ENCODE peak calls at places on chromosome 17, in ten cellular contexts. One of them, this sample, is unnamed.

GRCh38 chr17:38914741-38915638 is 10.4 kb upstream of the LASP1NB start:
- DNase-seq in activated B cell treated with CpG ODN at 0.5 μM for 24 hours: peak
- DNase-seq in WERI-Rb-1: no peak
- DNase-seq in A549: peak
- DNase-seq in cardiac muscle cell: no peak
- DNase-seq in AG09309: no peak
- DNase-seq in upper lobe of left lung: no peak
- DNase-seq in cardiac fibroblast: no peak
- DNase-seq in glutamatergic neuron: no peak
- DNase-seq in esophagus squamous epithelium: no peak
- DNase-seq in this sample: peak

GRCh38 chr17:80000955-80001354 is 34.7 kb downstream of the TBC1D16 start:
- DNase-seq in activated B cell treated with CpG ODN at 0.5 μM for 24 hours: no peak
- DNase-seq in WERI-Rb-1: no peak
- DNase-seq in A549: no peak
- DNase-seq in cardiac muscle cell: no peak
- DNase-seq in AG09309: no peak
- DNase-seq in upper lobe of left lung: peak
- DNase-seq in cardiac fibroblast: no peak
- DNase-seq in glutamatergic neuron: no peak
- DNase-seq in esophagus squamous epithelium: no peak
- DNase-seq in this sample: no peak

GRCh38 chr17:32755045-32755805 is 121.7 kb downstream of the MYO1D start:
- DNase-seq in activated B cell treated with CpG ODN at 0.5 μM for 24 hours: no peak
- DNase-seq in WERI-Rb-1: no peak
- DNase-seq in A549: peak
- DNase-seq in cardiac muscle cell: peak
- DNase-seq in AG09309: peak
- DNase-seq in upper lobe of left lung: no peak
- DNase-seq in cardiac fibroblast: peak
- DNase-seq in glutamatergic neuron: no peak
- DNase-seq in esophagus squamous epithelium: no peak
- DNase-seq in this sample: no peak

GRCh38 chr17:62627904-62628603 is 584 bp downstream of the MRC2 start:
- DNase-seq in activated B cell treated with CpG ODN at 0.5 μM for 24 hours: no peak
- DNase-seq in WERI-Rb-1: no peak
- DNase-seq in A549: peak
- DNase-seq in cardiac muscle cell: peak
- DNase-seq in AG09309: no peak
- DNase-seq in upper lobe of left lung: peak
- DNase-seq in cardiac fibroblast: peak
- DNase-seq in glutamatergic neuron: no peak
- DNase-seq in esophagus squamous epithelium: no peak
- DNase-seq in this sample: no peak

GRCh38 chr17:61202564-61202963 is 197.1 kb upstream of the TBX2 start:
- DNase-seq in activated B cell treated with CpG ODN at 0.5 μM for 24 hours: no peak
- DNase-seq in WERI-Rb-1: no peak
- DNase-seq in A549: peak
- DNase-seq in cardiac muscle cell: no peak
- DNase-seq in AG09309: no peak
- DNase-seq in upper lobe of left lung: no peak
- DNase-seq in cardiac fibroblast: no peak
- DNase-seq in glutamatergic neuron: no peak
- DNase-seq in esophagus squamous epithelium: no peak
- DNase-seq in this sample: no peak

GRCh38 chr17:49798182-49798581 is 9.7 kb downstream of the KAT7 start:
- DNase-seq in activated B cell treated with CpG ODN at 0.5 μM for 24 hours: no peak
- DNase-seq in WERI-Rb-1: no peak
- DNase-seq in A549: no peak
- DNase-seq in cardiac muscle cell: no peak
- DNase-seq in AG09309: no peak
- DNase-seq in upper lobe of left lung: no peak
- DNase-seq in cardiac fibroblast: no peak
- DNase-seq in glutamatergic neuron: no peak
- DNase-seq in esophagus squamous epithelium: no peak
- DNase-seq in this sample: no peak

GRCh38 chr17:1898872-1899271 is 69.1 kb downstream of the RPA1 start:
- DNase-seq in activated B cell treated with CpG ODN at 0.5 μM for 24 hours: no peak
- DNase-seq in WERI-Rb-1: no peak
- DNase-seq in A549: no peak
- DNase-seq in cardiac muscle cell: no peak
- DNase-seq in AG09309: no peak
- DNase-seq in upper lobe of left lung: no peak
- DNase-seq in cardiac fibroblast: no peak
- DNase-seq in glutamatergic neuron: no peak
- DNase-seq in esophagus squamous epithelium: no peak
- DNase-seq in this sample: no peak

GRCh38 chr17:72053069-72053846 is 67.6 kb upstream of the SOX9 start:
- DNase-seq in activated B cell treated with CpG ODN at 0.5 μM for 24 hours: no peak
- DNase-seq in WERI-Rb-1: peak
- DNase-seq in A549: no peak
- DNase-seq in cardiac muscle cell: no peak
- DNase-seq in AG09309: no peak
- DNase-seq in upper lobe of left lung: no peak
- DNase-seq in cardiac fibroblast: no peak
- DNase-seq in glutamatergic neuron: peak
- DNase-seq in esophagus squamous epithelium: no peak
- DNase-seq in this sample: no peak

GRCh38 chr17:46121841-46122485 is 71.3 kb downstream of the KANSL1 start:
- DNase-seq in activated B cell treated with CpG ODN at 0.5 μM for 24 hours: no peak
- DNase-seq in WERI-Rb-1: no peak
- DNase-seq in A549: no peak
- DNase-seq in cardiac muscle cell: no peak
- DNase-seq in AG09309: no peak
- DNase-seq in upper lobe of left lung: no peak
- DNase-seq in cardiac fibroblast: no peak
- DNase-seq in glutamatergic neuron: no peak
- DNase-seq in esophagus squamous epithelium: no peak
- DNase-seq in this sample: no peak

GRCh38 chr17:82161216-82161615 is 51.4 kb downstream of the CCDC57 start:
- DNase-seq in activated B cell treated with CpG ODN at 0.5 μM for 24 hours: no peak
- DNase-seq in WERI-Rb-1: no peak
- DNase-seq in A549: no peak
- DNase-seq in cardiac muscle cell: no peak
- DNase-seq in AG09309: no peak
- DNase-seq in upper lobe of left lung: no peak
- DNase-seq in cardiac fibroblast: no peak
- DNase-seq in glutamatergic neuron: no peak
- DNase-seq in esophagus squamous epithelium: no peak
- DNase-seq in this sample: no peak

GRCh38 chr17:67801626-67802175 is 23.6 kb upstream of the BPTF start:
- DNase-seq in activated B cell treated with CpG ODN at 0.5 μM for 24 hours: no peak
- DNase-seq in WERI-Rb-1: peak
- DNase-seq in A549: peak
- DNase-seq in cardiac muscle cell: no peak
- DNase-seq in AG09309: no peak
- DNase-seq in upper lobe of left lung: no peak
- DNase-seq in cardiac fibroblast: no peak
- DNase-seq in glutamatergic neuron: no peak
- DNase-seq in esophagus squamous epithelium: no peak
- DNase-seq in this sample: no peak
- TF ChIP-seq CTCF in activated B cell treated with CpG ODN at 0.5 μM for 24 hours: no peak
- TF ChIP-seq CTCF in WERI-Rb-1: peak
- TF ChIP-seq CTCF in A549: no peak
- TF ChIP-seq CTCF in cardiac muscle cell: no peak
- TF ChIP-seq CTCF in AG09309: peak
- TF ChIP-seq CTCF in upper lobe of left lung: no peak
- TF ChIP-seq CTCF in cardiac fibroblast: peak
- TF ChIP-seq CTCF in glutamatergic neuron: no peak
- TF ChIP-seq CTCF in esophagus squamous epithelium: no peak
- TF ChIP-seq CTCF in this sample: no peak

GRCh38 chr17:65328567-65328966 is 191.4 kb downstream of the RGS9 start:
- DNase-seq in activated B cell treated with CpG ODN at 0.5 μM for 24 hours: no peak
- DNase-seq in WERI-Rb-1: no peak
- DNase-seq in A549: no peak
- DNase-seq in cardiac muscle cell: no peak
- DNase-seq in AG09309: no peak
- DNase-seq in upper lobe of left lung: no peak
- DNase-seq in cardiac fibroblast: no peak
- DNase-seq in glutamatergic neuron: no peak
- DNase-seq in esophagus squamous epithelium: no peak
- DNase-seq in this sample: no peak

GRCh38 chr17:65332779-65333178 is 195.6 kb downstream of the RGS9 start:
- DNase-seq in activated B cell treated with CpG ODN at 0.5 μM for 24 hours: no peak
- DNase-seq in WERI-Rb-1: no peak
- DNase-seq in A549: no peak
- DNase-seq in cardiac muscle cell: no peak
- DNase-seq in AG09309: no peak
- DNase-seq in upper lobe of left lung: no peak
- DNase-seq in cardiac fibroblast: no peak
- DNase-seq in glutamatergic neuron: no peak
- DNase-seq in esophagus squamous epithelium: no peak
- DNase-seq in this sample: no peak

GRCh38 chr17:65332375-65332774 is 195.2 kb downstream of the RGS9 start:
- DNase-seq in activated B cell treated with CpG ODN at 0.5 μM for 24 hours: no peak
- DNase-seq in WERI-Rb-1: no peak
- DNase-seq in A549: no peak
- DNase-seq in cardiac muscle cell: no peak
- DNase-seq in AG09309: peak
- DNase-seq in upper lobe of left lung: no peak
- DNase-seq in cardiac fibroblast: peak
- DNase-seq in glutamatergic neuron: no peak
- DNase-seq in esophagus squamous epithelium: no peak
- DNase-seq in this sample: no peak

DNA sequence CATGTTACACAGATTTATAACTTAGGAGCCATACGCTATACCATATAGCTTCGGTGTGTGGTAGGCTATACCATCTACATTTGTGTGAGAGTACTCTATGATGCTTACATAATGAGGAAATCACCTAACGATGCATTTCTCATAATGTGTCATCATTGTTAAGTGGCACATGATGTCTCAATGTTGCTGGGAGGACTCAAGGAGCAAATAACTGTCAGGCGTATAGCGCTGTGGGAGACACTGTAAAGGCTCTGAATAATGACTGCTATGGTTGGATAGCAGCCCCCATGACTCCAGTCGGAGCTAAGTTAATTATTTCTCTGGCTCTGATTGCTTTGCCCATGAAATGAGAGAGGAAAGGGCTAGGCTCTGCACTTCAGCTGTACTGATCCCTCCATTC is 197.2 kb downstream of the RGS9 start:
- DNase-seq in activated B cell treated with CpG ODN at 0.5 μM for 24 hours: no peak
- DNase-seq in WERI-Rb-1: no peak
- DNase-seq in A549: no peak
- DNase-seq in cardiac muscle cell: no peak
- DNase-seq in AG09309: no peak
- DNase-seq in upper lobe of left lung: no peak
- DNase-seq in cardiac fibroblast: no peak
- DNase-seq in glutamatergic neuron: no peak
- DNase-seq in esophagus squamous epithelium: no peak
- DNase-seq in this sample: no peak
- TF ChIP-seq CTCF in activated B cell treated with CpG ODN at 0.5 μM for 24 hours: no peak
- TF ChIP-seq CTCF in WERI-Rb-1: no peak
- TF ChIP-seq CTCF in A549: no peak
- TF ChIP-seq CTCF in cardiac muscle cell: no peak
- TF ChIP-seq CTCF in AG09309: no peak
- TF ChIP-seq CTCF in upper lobe of left lung: no peak
- TF ChIP-seq CTCF in cardiac fibroblast: no peak
- TF ChIP-seq CTCF in glutamatergic neuron: no peak
- TF ChIP-seq CTCF in esophagus squamous epithelium: no peak
- TF ChIP-seq CTCF in this sample: no peak

DNA sequence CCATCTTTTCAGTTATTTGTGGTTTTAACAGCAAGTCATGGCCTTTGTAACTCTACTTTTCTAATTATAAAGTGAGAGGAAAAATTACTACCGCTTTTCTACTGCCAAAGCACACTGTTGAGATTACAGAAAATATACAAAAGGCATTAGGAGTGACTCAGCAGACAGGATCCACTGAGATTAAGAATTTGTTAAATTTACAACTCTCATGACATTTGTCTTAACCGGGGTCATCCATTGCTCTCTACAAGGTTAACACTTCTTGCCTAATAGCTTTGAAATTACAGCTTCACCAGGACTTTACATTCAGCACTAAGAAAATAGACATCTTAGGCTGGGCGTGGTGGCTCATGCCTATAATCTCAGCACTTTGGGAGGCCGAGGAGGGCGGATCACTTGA is 93.4 kb downstream of the SSH2 start:
- DNase-seq in activated B cell treated with CpG ODN at 0.5 μM for 24 hours: no peak
- DNase-seq in WERI-Rb-1: no peak
- DNase-seq in A549: no peak
- DNase-seq in cardiac muscle cell: no peak
- DNase-seq in AG09309: no peak
- DNase-seq in upper lobe of left lung: no peak
- DNase-seq in cardiac fibroblast: peak
- DNase-seq in glutamatergic neuron: no peak
- DNase-seq in esophagus squamous epithelium: no peak
- DNase-seq in this sample: no peak
- TF ChIP-seq CTCF in activated B cell treated with CpG ODN at 0.5 μM for 24 hours: no peak
- TF ChIP-seq CTCF in WERI-Rb-1: no peak
- TF ChIP-seq CTCF in A549: no peak
- TF ChIP-seq CTCF in cardiac muscle cell: no peak
- TF ChIP-seq CTCF in AG09309: no peak
- TF ChIP-seq CTCF in upper lobe of left lung: no peak
- TF ChIP-seq CTCF in cardiac fibroblast: no peak
- TF ChIP-seq CTCF in glutamatergic neuron: no peak
- TF ChIP-seq CTCF in esophagus squamous epithelium: no peak
- TF ChIP-seq CTCF in this sample: no peak

GRCh38 chr17:58308173-58308984 is 20.2 kb downstream of the TSPOAP1 start:
- DNase-seq in activated B cell treated with CpG ODN at 0.5 μM for 24 hours: no peak
- DNase-seq in WERI-Rb-1: peak
- DNase-seq in A549: peak
- DNase-seq in cardiac muscle cell: peak
- DNase-seq in AG09309: no peak
- DNase-seq in upper lobe of left lung: peak
- DNase-seq in cardiac fibroblast: no peak
- DNase-seq in glutamatergic neuron: peak
- DNase-seq in esophagus squamous epithelium: no peak
- DNase-seq in this sample: no peak
- TF ChIP-seq CTCF in activated B cell treated with CpG ODN at 0.5 μM for 24 hours: no peak
- TF ChIP-seq CTCF in WERI-Rb-1: peak
- TF ChIP-seq CTCF in A549: peak
- TF ChIP-seq CTCF in cardiac muscle cell: peak
- TF ChIP-seq CTCF in AG09309: peak
- TF ChIP-seq CTCF in upper lobe of left lung: no peak
- TF ChIP-seq CTCF in cardiac fibroblast: peak
- TF ChIP-seq CTCF in glutamatergic neuron: no peak
- TF ChIP-seq CTCF in esophagus squamous epithelium: no peak
- TF ChIP-seq CTCF in this sample: no peak

DNA sequence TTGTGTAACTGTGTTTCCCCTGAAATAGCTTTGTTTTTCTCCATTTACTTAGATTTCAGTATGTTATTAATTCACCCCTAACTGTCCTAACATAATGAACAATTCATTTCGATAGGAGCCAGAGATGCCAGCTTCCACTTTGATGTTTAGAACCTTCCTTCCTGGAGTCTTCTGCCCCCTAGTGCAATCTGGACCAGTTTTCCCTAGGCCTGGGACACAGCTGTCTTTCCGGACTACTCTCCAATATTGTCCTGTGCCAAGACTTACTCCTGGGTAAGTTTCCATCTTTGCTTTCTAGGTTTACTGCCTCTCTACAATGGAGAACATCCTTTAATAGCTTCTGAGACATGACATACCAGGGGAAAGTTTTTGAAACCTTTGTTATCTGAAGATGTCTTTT is 12.8 kb downstream of the RECQL5 start:
- DNase-seq in activated B cell treated with CpG ODN at 0.5 μM for 24 hours: no peak
- DNase-seq in WERI-Rb-1: no peak
- DNase-seq in A549: peak
- DNase-seq in cardiac muscle cell: no peak
- DNase-seq in AG09309: no peak
- DNase-seq in upper lobe of left lung: no peak
- DNase-seq in cardiac fibroblast: no peak
- DNase-seq in glutamatergic neuron: no peak
- DNase-seq in esophagus squamous epithelium: no peak
- DNase-seq in this sample: no peak
- TF ChIP-seq CTCF in activated B cell treated with CpG ODN at 0.5 μM for 24 hours: no peak
- TF ChIP-seq CTCF in WERI-Rb-1: peak
- TF ChIP-seq CTCF in A549: peak
- TF ChIP-seq CTCF in cardiac muscle cell: no peak
- TF ChIP-seq CTCF in AG09309: peak
- TF ChIP-seq CTCF in upper lobe of left lung: no peak
- TF ChIP-seq CTCF in cardiac fibroblast: no peak
- TF ChIP-seq CTCF in glutamatergic neuron: no peak
- TF ChIP-seq CTCF in esophagus squamous epithelium: no peak
- TF ChIP-seq CTCF in this sample: no peak